ENCODE peak calls at places on chromosomes 2 and 18, in eight cellular contexts. R is GM13977; V is activated CD4-positive, alpha-beta T cell treated with anti-CD3 and anti-CD28 coated beads, Interleukin-2, amount 50 U/mL, for 1 hour; X is cardiac fibroblast; U is stimulated activated CD8-positive, alpha-beta memory T cell treated with anti-CD3 and anti-CD28 coated beads, Interleukin-2, amount 100 ng/mL, for 48 hours; S is choroid plexus epithelial cell; P is H7; J is ascending aorta. G is an unnamed sample.
A peak's percentile ranks its signal among the peaks of the same experiment; 100 is the strongest.

GRCh38 chr18:36782710-36783109 is 46.1 kb downstream of the TPGS2 start:
- DNase-seq in V (no peak), X (no peak), U (no peak), J (no peak), S (no peak), P (no peak), R (no peak), G (no peak)

GRCh38 chr2:208036357-208036756 is 11.0 kb upstream of the PLEKHM3 start:
- DNase-seq in R (no peak), J (no peak), S (no peak), X (peak; percentile 21), P (no peak), V (no peak), U (no peak), G (no peak)

GRCh38 chr2:34851804-34852203 is 1252.7 kb upstream of the FAM98A start:
- DNase-seq in P (no peak), U (no peak), S (no peak), V (no peak), R (no peak), X (no peak), J (no peak), G (no peak)

GRCh38 chr2:64328415-64328722 is 125.6 kb upstream of the LGALSL start:
- DNase-seq in U (no peak), S (no peak), X (no peak), J (no peak), R (peak; percentile 31), V (no peak), P (no peak), G (no peak)

GRCh38 chr18:13268035-13268700 is 49.6 kb downstream of the LDLRAD4 start:
- DNase-seq in P (peak; percentile 69), R (no peak), V (no peak), U (no peak), X (peak; percentile 2), J (peak; percentile 82), S (peak; percentile 69), G (no peak)

GRCh38 chr18:48791636-48792105 is 159.1 kb downstream of the SMAD7 start:
- DNase-seq in P (no peak), U (no peak), J (peak; percentile 58), S (no peak), R (no peak), X (no peak), V (no peak), G (no peak)

GRCh38 chr2:48249093-48249492 is 280.9 kb upstream of the STON1 start:
- DNase-seq in J (no peak), S (peak; percentile 67), U (no peak), R (no peak), X (peak; percentile 69), V (no peak), P (no peak), G (no peak)

GRCh38 chr2:217362710-217363109 is 502.8 kb upstream of the TNP1 start:
- DNase-seq in X (no peak), V (no peak), P (no peak), U (no peak), R (no peak), S (no peak), J (no peak), G (no peak)

GRCh38 chr18:4256786-4257417 is 198.2 kb downstream of the DLGAP1 start:
- DNase-seq in X (no peak), S (no peak), R (no peak), P (no peak), V (no peak), U (no peak), J (no peak), G (no peak)

GRCh38 chr2:23828256-23828980 is 98.5 kb downstream of the ATAD2B start:
- DNase-seq in U (no peak), X (peak; percentile 46), V (no peak), P (no peak), R (no peak), S (peak; percentile 72), J (no peak), G (no peak)

GRCh38 chr2:85663684-85664565 is 4.1 kb downstream of the SFTPB start:
- DNase-seq in R (no peak), X (no peak), U (no peak), P (peak; percentile 44), V (no peak), S (no peak), J (no peak), G (no peak)

GRCh38 chr2:214808961-214809750 is at the start of gene BARD1:
- DNase-seq in X (peak; percentile 60), U (peak; percentile 33), R (peak; percentile 52), V (peak; percentile 46), J (peak; percentile 80), S (peak; percentile 71), P (peak; percentile 65), G (peak; percentile 9)

G was measured in stimulated activated CD4-positive, alpha-beta T cell treated with anti-CD3 and anti-CD28 coated beads, Interleukin-1b, Interleukin-23, amount 100 ng/mL, for 24 hours.